ENCODE peak calls at places on chromosomes 2 and 18, in nine cellular contexts. Q, H, K, I, V, X, T, N and Z are unnamed samples.
A peak's percentile ranks its signal among the peaks of the same experiment; 100 is the strongest.

GRCh38 chr2:40511661-40512213 is 59.8 kb upstream of the SLC8A1 start:
- DNase-seq in Q (no peak), H (no peak), K (no peak), I (peak; percentile 70), V (no peak), X (no peak), T (no peak), N (peak; percentile 14), Z (no peak)

GRCh38 chr2:62641410-62641843 is 64.1 kb upstream of the EHBP1 start:
- DNase-seq in Q (no peak), H (no peak), K (no peak), I (no peak), V (no peak), X (no peak), T (no peak), N (no peak), Z (no peak)

GRCh38 chr2:42967959-42968674 is 175.7 kb upstream of the HAAO start:
- DNase-seq in Q (peak; percentile 90), H (no peak), K (no peak), I (peak; percentile 75), V (peak; percentile 47), X (no peak), T (peak; percentile 91), N (no peak), Z (no peak)

GRCh38 chr2:170073288-170073687 is 104.7 kb upstream of the MYO3B start:
- DNase-seq in Q (no peak), H (no peak), K (no peak), I (peak; percentile 65), V (no peak), X (no peak), T (no peak), N (peak; percentile 16), Z (peak; percentile 50)

GRCh38 chr2:219539926-219540678 is 3.5 kb downstream of the CHPF start:
- DNase-seq in Q (no peak), H (no peak), K (no peak), I (no peak), V (no peak), X (no peak), T (no peak), N (no peak), Z (no peak)

GRCh38 chr2:229691631-229692030 is 22.7 kb downstream of the DNER start:
- DNase-seq in Q (no peak), H (no peak), K (no peak), I (no peak), V (no peak), X (no peak), T (no peak), N (no peak), Z (no peak)

GRCh38 chr2:172342056-172342455 is 85.3 kb upstream of the ITGA6 start:
- DNase-seq in Q (no peak), H (no peak), K (no peak), I (no peak), V (peak; percentile 39), X (no peak), T (no peak), N (peak; percentile 30), Z (no peak)

GRCh38 chr2:128237911-128238697 is 80.6 kb downstream of the HS6ST1 start:
- DNase-seq in Q (no peak), H (no peak), K (no peak), I (no peak), V (no peak), X (no peak), T (no peak), N (no peak), Z (no peak)

GRCh38 chr2:62992561-62992960 is 58.1 kb upstream of the OTX1 start:
- DNase-seq in Q (no peak), H (no peak), K (no peak), I (no peak), V (no peak), X (no peak), T (no peak), N (no peak), Z (no peak)

GRCh38 chr2:149401007-149401406 is 70.6 kb downstream of the LYPD6 start:
- DNase-seq in Q (no peak), H (no peak), K (no peak), I (no peak), V (no peak), X (no peak), T (no peak), N (no peak), Z (no peak)

GRCh38 chr2:106028192-106028591 is 165.9 kb downstream of the UXS1 start:
- DNase-seq in Q (no peak), H (no peak), K (no peak), I (no peak), V (no peak), X (no peak), T (no peak), N (peak; percentile 23), Z (no peak)

GRCh38 chr2:216694201-216694825 is 1.0 kb downstream of the IGFBP5 start:
- DNase-seq in Q (no peak), H (no peak), K (peak; percentile 21), I (no peak), V (peak; percentile 62), X (no peak), T (no peak), N (peak; percentile 39), Z (peak; percentile 64)

GRCh38 chr2:143140864-143141637 is 11.8 kb downstream of the ARHGAP15 start:
- DNase-seq in Q (no peak), H (no peak), K (no peak), I (no peak), V (no peak), X (no peak), T (no peak), N (no peak), Z (no peak)

GRCh38 chr2:65913914-65914786 is 481.8 kb upstream of the SPRED2 start:
- DNase-seq in Q (no peak), H (no peak), K (no peak), I (no peak), V (no peak), X (no peak), T (no peak), N (no peak), Z (no peak)

GRCh38 chr18:55838841-55839240 is 250.8 kb upstream of the TCF4 start:
- DNase-seq in Q (no peak), H (no peak), K (no peak), I (no peak), V (no peak), X (no peak), T (no peak), N (no peak), Z (no peak)

GRCh38 chr2:9843229-9844035 is at the start of gene TAF1B:
- DNase-seq in Q (peak; percentile 90), H (peak; percentile 92), K (peak; percentile 96), I (peak; percentile 73), V (peak; percentile 89), X (peak; percentile 90), T (peak; percentile 97), N (peak; percentile 89), Z (peak; percentile 81)
- TF ChIP-seq CTCF in Q (peak; percentile 10), H (peak; percentile 44), K (no peak), I (no peak), V (no peak), X (peak; percentile 68), T (peak; percentile 71), N (peak; percentile 24), Z (no peak)

GRCh38 chr2:134745023-134745422 is 26.2 kb upstream of the TMEM163 start:
- DNase-seq in Q (no peak), H (no peak), K (no peak), I (no peak), V (no peak), X (no peak), T (no peak), N (no peak), Z (no peak)
- TF ChIP-seq EP300 in Q (no peak), H (no peak), K (no peak), I (no peak), V (no peak), X (no peak), T (no peak), N (no peak), Z (no peak)

DNA sequence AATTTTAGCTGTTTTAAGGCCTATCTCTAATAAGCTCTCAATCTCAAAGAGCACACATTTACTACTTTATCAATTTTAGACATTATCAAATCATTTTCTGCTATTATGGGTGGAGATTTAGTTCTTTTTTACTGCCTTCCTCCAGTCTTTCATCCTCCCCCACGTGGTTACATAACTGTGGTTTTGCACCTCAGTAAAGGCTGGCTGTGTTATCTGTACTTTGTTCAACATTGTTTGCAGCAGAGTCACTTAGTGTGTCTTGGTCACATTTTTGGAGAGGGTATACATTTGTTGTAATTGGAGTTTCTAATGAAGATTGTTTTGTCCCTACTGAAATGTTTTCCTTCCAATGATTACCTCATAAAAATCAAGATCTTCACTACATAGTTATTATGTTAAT is 549.6 kb upstream of the CELF4 start:
- DNase-seq in Q (no peak), H (no peak), K (no peak), I (no peak), V (no peak), X (no peak), T (no peak), N (no peak), Z (no peak)
- H3K4me3 ChIP-seq in Q (no peak overlapping the region), H (no peak overlapping the region), K (no peak overlapping the region), I (no peak overlapping the region), V (no peak overlapping the region), X (no peak overlapping the region), T (no peak overlapping the region), N (no peak overlapping the region), Z (no peak overlapping the region)

GRCh38 chr18:49251451-49251850 is 209.0 kb downstream of the DYM start:
- DNase-seq in Q (no peak), H (no peak), K (no peak), I (no peak), V (no peak), X (no peak), T (no peak), N (no peak), Z (no peak)

GRCh38 chr18:49247786-49248185 is 212.7 kb downstream of the DYM start:
- DNase-seq in Q (no peak), H (no peak), K (no peak), I (no peak), V (no peak), X (no peak), T (no peak), N (no peak), Z (no peak)

GRCh38 chr18:49249523-49249922 is 210.9 kb downstream of the DYM start:
- DNase-seq in Q (no peak), H (no peak), K (no peak), I (no peak), V (no peak), X (no peak), T (no peak), N (no peak), Z (no peak)

DNA sequence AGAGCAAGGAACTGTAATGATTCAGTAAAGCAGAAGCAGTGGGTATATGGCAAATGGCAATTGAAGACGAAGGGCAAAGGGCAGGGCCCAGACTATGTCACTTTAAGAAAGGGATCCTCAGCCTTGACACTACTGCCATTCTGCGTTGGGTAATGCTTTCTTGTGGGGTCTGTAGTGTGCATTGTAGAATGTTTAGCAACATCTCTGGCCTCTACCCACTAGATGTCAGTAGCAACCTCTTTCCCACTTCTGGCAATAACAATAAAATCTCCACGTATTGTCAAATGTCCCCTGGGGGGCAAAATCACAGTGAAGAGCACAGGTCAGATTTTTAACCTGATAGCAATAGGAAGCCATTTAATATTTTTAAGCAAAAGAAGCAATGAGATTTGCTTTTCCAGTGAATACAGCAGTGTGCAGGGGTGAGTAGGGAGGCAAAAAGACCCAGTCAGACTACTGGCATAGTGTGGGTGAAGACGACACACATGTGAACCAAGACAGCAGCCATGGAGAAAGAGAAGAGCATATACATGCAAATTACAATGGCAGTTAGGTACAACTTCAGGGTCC is 209.5 kb downstream of the DYM start:
- DNase-seq in Q (no peak), H (no peak), K (no peak), I (no peak), V (no peak), X (peak; percentile 23), T (no peak), N (no peak), Z (no peak)
- TF ChIP-seq CTCF in Q (no peak), H (peak; percentile 62), K (peak; percentile 51), I (no peak), V (no peak), X (peak; percentile 60), T (peak; percentile 39), N (peak; percentile 29), Z (no peak)